ENCODE peak calls at places on chromosomes 6 and 20, in four cellular contexts. Y is dorsolateral prefrontal cortex, H is IMR-90, R is adrenal gland. Q is an unnamed sample.

GRCh38 chr20:14410869-14411555 is 73.6 kb upstream of the FLRT3 start:
- DNase-seq in Y (no peak), H (no peak), R (no peak), Q (no peak)

GRCh38 chr6:17486680-17487079 is 93.3 kb downstream of the CAP2 start:
- DNase-seq in Y (no peak), H (no peak), R (no peak), Q (no peak)

GRCh38 chr6:134254118-134254517 is 63.8 kb downstream of the SGK1 start:
- DNase-seq in Y (no peak), H (no peak), R (no peak), Q (no peak)

GRCh38 chr6:82878812-82879211 is 186.8 kb downstream of the UBE3D start:
- DNase-seq in Y (no peak), H (peak; percentile 76), R (no peak), Q (peak; percentile 33)

GRCh38 chr6:20409427-20409971 is 7.8 kb downstream of the E2F3 start:
- DNase-seq in Y (no peak), H (no peak), R (no peak), Q (no peak)

GRCh38 chr20:51156796-51157119 is 133.9 kb upstream of the KCNG1 start:
- DNase-seq in Y (no peak), H (no peak), R (no peak), Q (no peak)

GRCh38 chr6:107657755-107658461 is 166.2 kb downstream of the SCML4 start:
- DNase-seq in Y (no peak), H (peak; percentile 86), R (peak; percentile 79), Q (no peak)

GRCh38 chr6:47915017-47915416 is 133.2 kb downstream of the OPN5 start:
- DNase-seq in Y (no peak), H (no peak), R (no peak), Q (no peak)

GRCh38 chr6:106466211-106466610 is 105.7 kb downstream of the CRYBG1 start:
- DNase-seq in Y (no peak), H (no peak), R (no peak), Q (no peak)

GRCh38 chr20:54668271-54669053 is 193.1 kb downstream of the DOK5 start:
- DNase-seq in Y (no peak), H (peak; percentile 5), R (peak; percentile 13), Q (peak; percentile 32)

GRCh38 chr6:56579155-56579851 is 63.4 kb downstream of the DST start:
- DNase-seq in Y (no peak), H (peak; percentile 42), R (no peak), Q (no peak)

GRCh38 chr20:2585811-2586210 is 49.4 kb downstream of the TMC2 start:
- DNase-seq in Y (no peak), H (peak; percentile 72), R (no peak), Q (peak; percentile 4)

GRCh38 chr20:18031050-18031449 is 26.7 kb downstream of the OVOL2 start:
- DNase-seq in Y (no peak), H (no peak), R (no peak), Q (no peak)

GRCh38 chr6:30740993-30741784 is 1.3 kb downstream of the FLOT1 start:
- DNase-seq in Y (no peak), H (peak; percentile 45), R (no peak), Q (no peak)

GRCh38 chr20:1946762-1947534 is 46.9 kb downstream of the PDYN start:
- DNase-seq in Y (no peak), H (peak; percentile 17), R (no peak), Q (no peak)

GRCh38 chr6:166989427-166990034 is 9.7 kb upstream of the CEP43 start:
- DNase-seq in Y (no peak), H (peak; percentile 49), R (peak; percentile 25), Q (peak; percentile 39)

GRCh38 chr20:59958626-59959025 is 403 bp downstream of the CDH26 start:
- DNase-seq in Y (no peak), H (no peak), R (no peak), Q (no peak)

GRCh38 chr6:15207923-15208322 is 37.9 kb upstream of the JARID2 start:
- DNase-seq in Y (no peak), H (peak; percentile 50), R (no peak), Q (no peak)

GRCh38 chr20:2131366-2131765 is 29.7 kb downstream of the STK35 start:
- DNase-seq in Y (no peak), H (peak; percentile 86), R (peak; percentile 44), Q (peak; percentile 58)

DNA sequence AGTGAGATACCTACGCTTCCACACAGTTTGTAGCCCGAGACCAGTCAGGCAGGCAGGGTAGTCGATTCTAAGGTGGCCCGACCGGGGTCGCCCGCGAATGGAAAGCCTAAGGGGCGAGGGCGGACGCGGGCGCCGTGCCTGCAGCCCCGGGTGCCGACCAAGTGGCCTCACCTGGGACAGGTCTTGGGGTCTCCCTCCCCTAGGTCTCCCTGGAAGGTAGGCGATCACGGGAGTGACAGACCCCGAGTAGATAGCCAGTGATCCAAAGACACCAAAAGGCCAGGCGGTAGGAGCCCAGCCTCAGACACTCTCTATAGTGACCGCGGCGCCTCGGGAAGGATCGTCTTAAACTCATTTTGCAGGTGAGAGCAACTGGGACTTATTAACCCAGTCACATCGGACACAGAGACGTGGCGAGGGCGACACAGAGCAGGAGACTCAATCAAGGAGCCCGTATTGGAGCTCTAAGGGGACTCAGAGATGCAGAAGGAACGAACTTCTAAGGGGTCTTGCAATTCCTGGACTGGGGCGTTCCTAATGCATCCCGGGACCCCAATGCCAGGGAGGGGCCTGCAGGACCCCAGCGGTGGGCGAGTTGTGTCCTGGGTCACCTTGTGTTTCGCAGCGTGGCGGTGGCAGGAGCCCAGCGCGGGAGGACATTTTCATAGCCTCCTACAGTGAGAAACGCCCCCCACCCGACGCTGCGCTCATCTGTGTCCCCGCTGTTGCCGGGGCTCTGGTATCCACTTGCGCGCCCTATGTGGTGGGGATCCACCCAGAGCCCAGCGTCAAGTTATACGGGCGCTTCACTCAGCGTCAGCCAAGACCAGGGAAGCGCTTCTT is 2.1 kb upstream of the VSX1 start:
- DNase-seq in Y (no peak), H (no peak), R (no peak), Q (no peak)
- TF ChIP-seq CTCF in Y (no peak), H (peak; percentile 27), R (no peak), Q (no peak)

GRCh38 chr6:45500924-45501816 is 123.4 kb upstream of the SUPT3H start:
- DNase-seq in Y (no peak), H (no peak), R (no peak), Q (no peak)
- TF ChIP-seq CTCF in Y (no peak), H (no peak), R (no peak), Q (peak; percentile 10)

GRCh38 chr6:73308712-73309533 is 45.2 kb downstream of the DPPA5 start:
- DNase-seq in Y (no peak), H (no peak), R (no peak), Q (peak; percentile 42)
- TF ChIP-seq CTCF in Y (no peak), H (peak; percentile 17), R (no peak), Q (no peak)

DNA sequence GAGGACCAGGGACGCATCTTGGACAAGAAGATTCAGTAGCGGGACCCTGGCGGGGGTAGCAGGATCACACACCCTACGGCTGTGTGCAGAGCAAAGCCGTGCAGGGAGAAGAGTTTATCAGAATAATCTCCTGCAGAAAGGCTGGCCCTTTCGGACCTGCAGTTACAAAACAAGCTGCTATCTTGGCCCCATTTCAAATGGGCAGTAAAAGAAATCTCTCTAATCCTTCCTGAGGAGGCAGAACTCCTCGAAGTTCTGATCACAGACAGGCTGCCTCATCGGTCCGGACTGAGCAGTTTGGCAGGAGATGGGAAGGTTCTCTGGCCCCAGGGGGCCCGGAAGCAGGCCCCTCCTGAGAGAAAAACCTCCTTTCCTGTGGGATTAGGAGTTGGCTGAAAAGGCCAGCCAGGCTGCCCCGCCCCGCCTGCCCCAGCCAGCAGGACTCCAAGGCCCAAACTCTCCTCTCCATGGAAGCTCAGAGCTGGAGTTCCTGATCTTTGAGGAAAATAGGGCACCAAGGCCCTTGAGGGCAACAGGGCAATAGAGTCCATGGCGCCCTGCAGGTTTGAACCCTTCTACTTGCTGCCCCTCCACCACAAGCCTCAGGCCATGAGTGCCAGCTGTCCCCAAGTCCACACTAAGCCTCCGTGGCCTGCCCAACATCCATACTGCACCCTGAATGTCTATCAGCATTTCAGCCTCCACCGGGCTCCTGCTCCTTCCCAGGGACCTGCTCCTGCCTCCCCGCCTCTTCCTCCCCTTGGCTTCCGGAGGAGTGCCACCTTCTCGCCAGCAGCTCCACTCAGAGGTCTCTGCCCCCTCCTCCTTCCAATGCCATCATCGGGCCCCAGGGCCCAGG is 141.3 kb downstream of the PREX1 start:
- DNase-seq in Y (no peak), H (no peak), R (peak; percentile 48), Q (peak; percentile 65)
- TF ChIP-seq CTCF in Y (no peak), H (no peak), R (no peak), Q (no peak)

GRCh38 chr6:132214716-132215115 is 186.6 kb downstream of the MOXD1 start:
- DNase-seq in Y (no peak), H (no peak), R (no peak), Q (no peak)

GRCh38 chr6:132219901-132220300 is 181.4 kb downstream of the MOXD1 start:
- DNase-seq in Y (no peak), H (no peak), R (no peak), Q (no peak)

GRCh38 chr6:132215805-132216204 is 185.5 kb downstream of the MOXD1 start:
- DNase-seq in Y (no peak), H (no peak), R (no peak), Q (no peak)

GRCh38 chr6:132220800-132221199 is 180.5 kb downstream of the MOXD1 start:
- DNase-seq in Y (no peak), H (no peak), R (no peak), Q (no peak)

DNA sequence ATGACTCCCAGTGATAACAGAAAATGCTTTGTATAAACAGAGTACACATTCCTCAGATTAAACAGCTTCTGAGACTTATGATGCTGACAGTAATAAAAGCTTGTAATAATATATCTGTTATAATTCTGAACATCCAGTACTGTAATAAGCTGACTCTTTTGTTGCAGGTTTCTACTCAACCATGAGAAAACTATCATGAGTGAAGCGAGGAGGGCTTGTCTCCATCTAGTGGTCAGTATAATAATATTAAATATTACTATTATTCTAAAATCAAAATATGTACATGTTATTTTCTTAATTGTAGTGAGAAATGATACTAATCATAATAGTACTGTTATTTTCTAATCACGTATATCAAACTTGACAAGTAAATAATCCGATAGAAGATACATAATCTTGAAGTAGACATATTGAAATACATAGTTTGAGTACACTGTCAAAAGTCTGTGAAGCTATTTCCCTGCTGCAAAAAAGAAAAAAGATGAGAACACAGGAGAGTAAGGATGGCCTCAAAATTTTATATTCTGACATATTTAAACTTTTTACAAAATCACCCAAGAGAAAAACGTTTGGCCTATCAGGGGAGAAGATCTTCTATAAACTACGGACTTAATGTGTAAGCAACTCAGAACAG is 183.1 kb downstream of the MOXD1 start:
- DNase-seq in Y (no peak), H (peak; percentile 68), R (no peak), Q (peak; percentile 45)
- TF ChIP-seq CTCF in Y (peak; percentile 89), H (peak; percentile 66), R (peak; percentile 46), Q (peak; percentile 38)

DNA sequence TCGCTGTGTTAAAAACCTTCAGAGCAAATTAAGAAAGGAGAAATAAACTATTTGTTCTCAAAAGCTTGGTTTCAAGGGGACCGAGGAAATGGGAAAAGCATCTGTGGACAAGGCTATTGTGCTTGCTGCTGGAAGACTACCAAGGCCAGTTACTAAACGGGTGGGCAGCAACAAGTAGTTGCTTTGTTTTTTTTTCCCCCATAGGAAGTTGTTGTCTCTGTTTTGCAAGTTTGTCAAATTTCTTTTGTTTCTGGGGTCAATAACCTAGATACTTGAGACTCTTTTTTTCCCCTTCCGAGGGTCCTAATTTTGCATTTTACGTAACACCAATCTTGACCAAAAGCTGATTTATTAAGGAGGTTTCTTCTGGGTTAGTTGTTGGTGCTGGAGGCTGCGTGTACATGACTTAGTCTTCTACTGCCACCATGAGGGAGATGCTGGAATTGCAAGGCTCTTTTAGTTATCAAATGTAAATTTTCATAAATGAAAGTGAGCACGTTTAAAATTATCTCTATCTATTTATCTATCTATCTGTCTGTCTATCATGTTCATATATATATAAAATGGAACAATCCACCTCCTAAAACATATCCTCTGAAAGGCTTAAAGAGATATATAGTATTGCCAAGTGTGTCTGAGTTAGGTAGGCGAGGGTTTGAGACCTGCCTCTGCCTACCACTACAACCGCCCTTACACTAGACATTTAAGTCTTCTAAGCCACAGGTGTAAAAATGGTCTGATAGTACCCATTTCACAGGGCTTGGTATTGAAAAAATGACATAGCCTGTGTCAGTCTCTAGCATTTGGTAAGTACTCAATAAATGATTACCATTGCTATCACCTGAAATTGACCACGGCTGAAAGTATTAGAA is 60.3 kb downstream of the GCLC start:
- DNase-seq in Y (no peak), H (peak; percentile 75), R (peak; percentile 76), Q (peak; percentile 76)
- TF ChIP-seq CTCF in Y (peak; percentile 99), H (peak; percentile 99), R (peak; percentile 93), Q (peak; percentile 93)